ENCODE peak calls at places on chromosome 14, in eight cellular contexts. M is nucleus accumbens; K is H9; G is Caki2; D is AG08395; X is stimulated activated CD4-positive, alpha-beta T cell treated with anti-CD3 and anti-CD28 coated beads, TNF-alpha, amount 100 ng/mL, for 48 hours; V is KG1; H is left colon. A is an unnamed sample.

GRCh38 chr14:47442206-47442605 is 233.2 kb downstream of the MDGA2 start:
- DNase-seq in M (no peak), K (peak; percentile 80), G (peak; percentile 71), D (no peak), X (no peak), V (no peak), H (no peak), A (no peak)

GRCh38 chr14:61470261-61470953 is 149.0 kb downstream of the PRKCH start:
- DNase-seq in M (no peak), K (peak; percentile 63), G (peak; percentile 41), D (peak; percentile 47), X (no peak), V (no peak), H (no peak), A (no peak)

GRCh38 chr14:28308727-28309126 is 457.9 kb upstream of the FOXG1 start:
- DNase-seq in M (no peak), K (no peak), G (peak; percentile 30), D (no peak), X (no peak), V (no peak), H (no peak), A (no peak)

GRCh38 chr14:59339526-59339925 is 125.7 kb downstream of the GPR135 start:
- DNase-seq in M (no peak), K (no peak), G (no peak), D (no peak), X (no peak), V (no peak), H (no peak), A (no peak)

GRCh38 chr14:90624228-90624627 is 192.0 kb downstream of the TTC7B start:
- DNase-seq in M (no peak), K (no peak), G (peak; percentile 45), D (peak; percentile 31), X (no peak), V (no peak), H (no peak), A (no peak)

GRCh38 chr14:63039800-63040380 is 5.4 kb downstream of the KCNH5 start:
- DNase-seq in M (no peak), K (no peak), G (peak; percentile 29), D (no peak), X (no peak), V (no peak), H (no peak), A (no peak)

GRCh38 chr14:99579077-99579836 is 24.8 kb downstream of the CCDC85C start:
- DNase-seq in M (no peak), K (no peak), G (peak; percentile 34), D (no peak), X (no peak), V (no peak), H (peak; percentile 87), A (no peak)

GRCh38 chr14:76773188-76773885 is 12.1 kb downstream of the VASH1 start:
- DNase-seq in M (no peak), K (peak; percentile 25), G (no peak), D (peak; percentile 94), X (no peak), V (no peak), H (peak; percentile 45), A (peak; percentile 44)

GRCh38 chr14:101757064-101757838 is 4.3 kb upstream of the PPP2R5C start:
- DNase-seq in M (no peak), K (no peak), G (no peak), D (no peak), X (no peak), V (no peak), H (no peak), A (no peak)

GRCh38 chr14:60757617-60758016 is 23.1 kb downstream of the MNAT1 start:
- DNase-seq in M (no peak), K (no peak), G (no peak), D (peak; percentile 40), X (no peak), V (no peak), H (no peak), A (no peak)

GRCh38 chr14:22919601-22919921 is 612 bp upstream of the RBM23 start:
- DNase-seq in M (no peak), K (no peak), G (no peak), D (no peak), X (no peak), V (no peak), H (no peak), A (no peak)

GRCh38 chr14:37202265-37202664 is 4.5 kb downstream of the MIPOL1 start:
- DNase-seq in M (no peak), K (no peak), G (no peak), D (no peak), X (no peak), V (no peak), H (no peak), A (no peak)

GRCh38 chr14:101469382-101470251 is 91.7 kb upstream of the DIO3 start:
- DNase-seq in M (no peak), K (peak; percentile 19), G (no peak), D (no peak), X (no peak), V (no peak), H (no peak), A (no peak)

GRCh38 chr14:102015771-102016170 is 51.4 kb downstream of the DYNC1H1 start:
- DNase-seq in M (no peak), K (no peak), G (no peak), D (no peak), X (no peak), V (no peak), H (no peak), A (no peak)

GRCh38 chr14:71666579-71667145 is 265.6 kb upstream of the RGS6 start:
- DNase-seq in M (no peak), K (no peak), G (no peak), D (no peak), X (no peak), V (no peak), H (no peak), A (no peak)

GRCh38 chr14:35821546-35822411 is 4.4 kb upstream of the BRMS1L start:
- DNase-seq in M (no peak), K (no peak), G (peak; percentile 17), D (peak; percentile 41), X (no peak), V (no peak), H (no peak), A (peak; percentile 29)

GRCh38 chr14:47675489-47676300 is at the start of gene MDGA2:
- DNase-seq in M (peak; percentile 61), K (peak; percentile 82), G (no peak), D (no peak), X (no peak), V (peak; percentile 18), H (no peak), A (no peak)

GRCh38 chr14:21096438-21096837 is 2.0 kb downstream of the ZNF219 start:
- DNase-seq in M (no peak), K (no peak), G (no peak), D (no peak), X (no peak), V (no peak), H (no peak), A (no peak)

GRCh38 chr14:32087907-32088306 is 10.8 kb downstream of the ARHGAP5 start:
- DNase-seq in M (no peak), K (no peak), G (no peak), D (no peak), X (no peak), V (no peak), H (no peak), A (no peak)

GRCh38 chr14:69107407-69108003 is 45.4 kb downstream of the DCAF5 start:
- DNase-seq in M (no peak), K (peak; percentile 51), G (peak; percentile 62), D (peak; percentile 71), X (no peak), V (peak; percentile 6), H (no peak), A (no peak)

GRCh38 chr14:90698379-90698869 is 117.8 kb downstream of the TTC7B start:
- DNase-seq in M (peak; percentile 65), K (no peak), G (peak; percentile 11), D (peak; percentile 35), X (no peak), V (no peak), H (peak; percentile 38), A (no peak)

GRCh38 chr14:96160030-96160912 is 44.4 kb upstream of the BDKRB2 start:
- DNase-seq in M (no peak), K (peak; percentile 6), G (peak; percentile 3), D (no peak), X (no peak), V (no peak), H (no peak), A (no peak)